ENCODE peak calls at places on chromosome 14, in four cellular contexts. G is iPS DF 6.9, I is cardiac muscle cell, C is GM13976. X is an unnamed sample.

GRCh38 chr14:66105819-66106218 is 380.4 kb upstream of the CCDC196 start:
- DNase-seq in G (no peak), I (peak; percentile 58), C (no peak), X (no peak)

GRCh38 chr14:91290986-91291385 is 46.5 kb upstream of the GPR68 start:
- DNase-seq in G (no peak), I (no peak), C (no peak), X (no peak)

GRCh38 chr14:64438181-64438839 is 27.0 kb upstream of the AKAP5 start:
- DNase-seq in G (no peak), I (peak; percentile 91), C (no peak), X (no peak)

GRCh38 chr14:83133986-83134664 is 1600.5 kb upstream of the SEL1L start:
- DNase-seq in G (no peak), I (no peak), C (no peak), X (no peak)

GRCh38 chr14:59297070-59297766 is 108.8 kb downstream of the DAAM1 start:
- DNase-seq in G (no peak), I (peak; percentile 50), C (no peak), X (no peak)

GRCh38 chr14:86003998-86004397 is 474.1 kb downstream of the FLRT2 start:
- DNase-seq in G (no peak), I (peak; percentile 44), C (no peak), X (no peak)

GRCh38 chr14:54746019-54746418 is 156.6 kb downstream of the GCH1 start:
- DNase-seq in G (no peak), I (no peak), C (no peak), X (no peak)

GRCh38 chr14:89489796-89490506 is 72.9 kb upstream of the FOXN3 start:
- DNase-seq in G (no peak), I (peak; percentile 17), C (no peak), X (peak; percentile 15)

GRCh38 chr14:92546347-92547053 is 32.9 kb downstream of the RIN3 start:
- DNase-seq in G (no peak), I (no peak), C (no peak), X (peak; percentile 40)

GRCh38 chr14:86481105-86481504 is 951.2 kb downstream of the FLRT2 start:
- DNase-seq in G (no peak), I (peak; percentile 33), C (no peak), X (no peak)

GRCh38 chr14:96929969-96930368 is 132.8 kb downstream of the VRK1 start:
- DNase-seq in G (no peak), I (no peak), C (no peak), X (no peak)

GRCh38 chr14:70730393-70730792 is 78.9 kb downstream of the MAP3K9 start:
- DNase-seq in G (no peak), I (no peak), C (no peak), X (no peak)

GRCh38 chr14:73058923-73059311 is 583 bp downstream of the RBM25 start:
- DNase-seq in G (no peak), I (peak; percentile 24), C (peak; percentile 65), X (peak; percentile 49)

GRCh38 chr14:46661728-46662127 is 10.1 kb upstream of the RPL10L start:
- DNase-seq in G (peak; percentile 16), I (no peak), C (no peak), X (peak; percentile 19)

GRCh38 chr14:104999361-104999760 is 13.8 kb downstream of the CLBA1 start:
- DNase-seq in G (no peak), I (no peak), C (no peak), X (no peak)

GRCh38 chr14:22657861-22658260 is 13.7 kb upstream of the OR6J1 start:
- DNase-seq in G (no peak), I (peak; percentile 75), C (peak; percentile 48), X (no peak)

GRCh38 chr14:96151242-96151641 is 53.4 kb upstream of the BDKRB2 start:
- DNase-seq in G (no peak), I (no peak), C (no peak), X (no peak)

GRCh38 chr14:55074662-55075061 is 23.2 kb downstream of the MAPK1IP1L start:
- DNase-seq in G (no peak), I (no peak), C (peak; percentile 41), X (peak; percentile 56)

GRCh38 chr14:99786423-99787051 is 6.7 kb upstream of the EML1 start:
- DNase-seq in G (no peak), I (no peak), C (no peak), X (no peak)

GRCh38 chr14:34137001-34137400 is 186.1 kb upstream of the EGLN3 start:
- DNase-seq in G (no peak), I (no peak), C (no peak), X (no peak)

GRCh38 chr14:87405563-87405962 is 587.4 kb downstream of the GALC start:
- DNase-seq in G (no peak), I (no peak), C (no peak), X (no peak)

GRCh38 chr14:76863724-76864407 is 37.7 kb downstream of the LRRC74A start:
- DNase-seq in G (no peak), I (peak; percentile 34), C (no peak), X (peak; percentile 35)

GRCh38 chr14:101183376-101184103 is 280.0 kb upstream of the RTL1 start:
- DNase-seq in G (peak; percentile 33), I (peak; percentile 12), C (no peak), X (peak; percentile 59)

GRCh38 chr14:55099741-55100140 is 29.3 kb upstream of the LGALS3 start:
- DNase-seq in G (no peak), I (peak; percentile 73), C (no peak), X (no peak)

X was measured in SJCRH30.